ENCODE peak calls at places on chromosome 18, in six cellular contexts. Q is testis, A is GM23248, I is putamen, N is HT1080, H is HEK293T. S is an unnamed sample.

GRCh38 chr18:59357928-59358327 is 1.1 kb downstream of the LMAN1 start:
- DNase-seq in Q (no peak), A (peak; percentile 90), I (peak; percentile 30), N (peak; percentile 64), H (no peak), S (peak; percentile 48)

GRCh38 chr18:45384137-45384998 is 230.9 kb upstream of the SLC14A2 start:
- DNase-seq in Q (peak; percentile 75), A (peak; percentile 70), I (peak; percentile 44), N (peak; percentile 56), H (peak; percentile 30), S (peak; percentile 4)

GRCh38 chr18:52333860-52334259 is 6.1 kb upstream of the DCC start:
- DNase-seq in Q (no peak), A (no peak), I (no peak), N (peak; percentile 37), H (no peak), S (no peak)

GRCh38 chr18:78687736-78688135 is 291.9 kb upstream of the SALL3 start:
- DNase-seq in Q (no peak), A (no peak), I (no peak), N (no peak), H (no peak), S (no peak)

GRCh38 chr18:23716516-23716915 is 27.3 kb downstream of the LAMA3 start:
- DNase-seq in Q (no peak), A (peak; percentile 94), I (no peak), N (no peak), H (no peak), S (peak; percentile 68)

GRCh38 chr18:12769644-12770440 is 67.0 kb downstream of the PSMG2 start:
- DNase-seq in Q (no peak), A (no peak), I (no peak), N (no peak), H (no peak), S (no peak)

GRCh38 chr18:1604751-1605150 is 700.1 kb downstream of the ADCYAP1 start:
- DNase-seq in Q (no peak), A (no peak), I (no peak), N (no peak), H (no peak), S (no peak)

GRCh38 chr18:51300912-51301311 is 103.4 kb upstream of the MEX3C start:
- DNase-seq in Q (no peak), A (no peak), I (no peak), N (no peak), H (no peak), S (no peak)

GRCh38 chr18:50240083-50240563 is 26.2 kb downstream of the CFAP53 start:
- DNase-seq in Q (no peak), A (no peak), I (no peak), N (peak; percentile 89), H (no peak), S (no peak)

GRCh38 chr18:35580748-35581534 is 599 bp upstream of the GALNT1 start:
- DNase-seq in Q (peak; percentile 67), A (peak; percentile 82), I (peak; percentile 71), N (peak; percentile 34), H (peak; percentile 83), S (peak; percentile 54)

GRCh38 chr18:9803698-9804516 is 81.9 kb upstream of the TXNDC2 start:
- DNase-seq in Q (no peak), A (peak; percentile 22), I (no peak), N (no peak), H (no peak), S (peak; percentile 30)

GRCh38 chr18:2981212-2981728 is 31.7 kb downstream of the LPIN2 start:
- DNase-seq in Q (no peak), A (peak; percentile 88), I (no peak), N (peak; percentile 73), H (no peak), S (peak; percentile 85)

GRCh38 chr18:48955528-48956261 is 4.9 kb upstream of the SMAD7 start:
- DNase-seq in Q (no peak), A (peak; percentile 97), I (no peak), N (peak; percentile 79), H (no peak), S (peak; percentile 74)

GRCh38 chr18:28189400-28190239 is 12.7 kb upstream of the CDH2 start:
- DNase-seq in Q (peak; percentile 87), A (peak; percentile 83), I (no peak), N (peak; percentile 54), H (peak; percentile 50), S (peak; percentile 68)

GRCh38 chr18:58856881-58857280 is 7.8 kb upstream of the ZNF532 start:
- DNase-seq in Q (no peak), A (peak; percentile 74), I (no peak), N (peak; percentile 82), H (no peak), S (peak; percentile 51)

GRCh38 chr18:39494211-39494896 is 1928.8 kb upstream of the CELF4 start:
- DNase-seq in Q (no peak), A (no peak), I (no peak), N (no peak), H (no peak), S (no peak)

GRCh38 chr18:52288403-52289004 is 51.5 kb upstream of the DCC start:
- DNase-seq in Q (peak; percentile 55), A (peak; percentile 13), I (no peak), N (no peak), H (peak; percentile 6), S (no peak)

GRCh38 chr18:57437782-57438668 is 2.9 kb downstream of the ONECUT2 start:
- DNase-seq in Q (peak; percentile 75), A (peak; percentile 90), I (peak; percentile 82), N (no peak), H (peak; percentile 65), S (peak; percentile 13)

GRCh38 chr18:2715990-2716389 is 60.5 kb downstream of the SMCHD1 start:
- DNase-seq in Q (no peak), A (peak; percentile 27), I (no peak), N (no peak), H (no peak), S (no peak)

GRCh38 chr18:25229080-25229479 is 122.9 kb downstream of the ZNF521 start:
- DNase-seq in Q (no peak), A (peak; percentile 81), I (no peak), N (no peak), H (no peak), S (peak; percentile 76)

GRCh38 chr18:75244336-75244735 is 33.7 kb downstream of the TSHZ1 start:
- DNase-seq in Q (no peak), A (no peak), I (no peak), N (no peak), H (peak; percentile 33), S (no peak)

GRCh38 chr18:596288-596881 is 403 bp upstream of the CLUL1 start:
- DNase-seq in Q (peak; percentile 89), A (peak; percentile 35), I (no peak), N (no peak), H (peak; percentile 68), S (no peak)

GRCh38 chr18:77168666-77169358 is 36.2 kb upstream of the MBP start:
- DNase-seq in Q (no peak), A (no peak), I (no peak), N (no peak), H (no peak), S (no peak)

GRCh38 chr18:48946329-48946835 is 4.4 kb downstream of the SMAD7 start:
- DNase-seq in Q (no peak), A (peak; percentile 77), I (no peak), N (peak; percentile 70), H (no peak), S (no peak)

GRCh38 chr18:46239998-46240397 is 135.8 kb downstream of the HAUS1 start:
- DNase-seq in Q (no peak), A (no peak), I (no peak), N (no peak), H (no peak), S (no peak)

GRCh38 chr18:51330148-51330547 is 132.7 kb upstream of the MEX3C start:
- DNase-seq in Q (no peak), A (no peak), I (peak; percentile 52), N (peak; percentile 25), H (no peak), S (no peak)

GRCh38 chr18:61825386-61825785 is 67.4 kb downstream of the RNF152 start:
- DNase-seq in Q (no peak), A (peak; percentile 39), I (no peak), N (no peak), H (no peak), S (peak; percentile 43)

GRCh38 chr18:12621737-12622306 is 36.1 kb downstream of the SPIRE1 start:
- DNase-seq in Q (no peak), A (peak; percentile 96), I (no peak), N (peak; percentile 65), H (no peak), S (peak; percentile 35)

GRCh38 chr18:22551536-22552151 is 133.9 kb upstream of the CTAGE1 start:
- DNase-seq in Q (no peak), A (peak; percentile 92), I (no peak), N (peak; percentile 98), H (no peak), S (no peak)

GRCh38 chr18:52869349-52869923 is 529.4 kb downstream of the DCC start:
- DNase-seq in Q (no peak), A (no peak), I (no peak), N (no peak), H (no peak), S (no peak)

GRCh38 chr18:61397222-61397621 is 64.0 kb downstream of the CDH20 start:
- DNase-seq in Q (no peak), A (no peak), I (no peak), N (no peak), H (no peak), S (no peak)

GRCh38 chr18:56166914-56167313 is 471.5 kb downstream of the TXNL1 start:
- DNase-seq in Q (no peak), A (no peak), I (no peak), N (no peak), H (no peak), S (no peak)

GRCh38 chr18:58570360-58571064 is 58.4 kb downstream of the ALPK2 start:
- DNase-seq in Q (no peak), A (no peak), I (no peak), N (no peak), H (no peak), S (peak; percentile 42)

GRCh38 chr18:10530852-10531251 is 5.0 kb downstream of the NAPG start:
- DNase-seq in Q (no peak), A (peak; percentile 33), I (no peak), N (no peak), H (no peak), S (no peak)

GRCh38 chr18:11951390-11951851 is 29.9 kb upstream of the IMPA2 start:
- DNase-seq in Q (no peak), A (no peak), I (no peak), N (no peak), H (no peak), S (no peak)

GRCh38 chr18:3357516-3357915 is 92.5 kb upstream of the TGIF1 start:
- DNase-seq in Q (no peak), A (no peak), I (no peak), N (no peak), H (no peak), S (no peak)

GRCh38 chr18:48705043-48705442 is 166.2 kb downstream of the CTIF start:
- DNase-seq in Q (no peak), A (no peak), I (no peak), N (no peak), H (no peak), S (no peak)

S was measured in fibroblast of gingiva.